ENCODE peak calls at places on chromosome 6, in ten cellular contexts. X is RPMI7951; U is HTR-8/SVneo; K is stimulated activated CD8-positive, alpha-beta memory T cell treated with anti-CD3 and anti-CD28 coated beads, Interleukin-15, amount 100 ng/mL, for 24 hours; Q is activated T-cell treated with anti-CD3 and anti-CD28 coated beads for 4 hours; C is cardiac fibroblast; I is activated gamma-delta T cell; Z is lower leg skin; B is hepatocyte; G is NK-92 treated with Interleukin-12 subunit alpha and Interleukin-12 subunit beta, amount 100 ng/mL, for 24 hours. W is an unnamed sample.

GRCh38 chr6:73169111-73169510 is 56.2 kb downstream of the KHDC1L start:
- DNase-seq in C (no peak), Q (no peak), Z (no peak), X (no peak), I (no peak), K (no peak), B (no peak), G (no peak), U (no peak), W (no peak)

GRCh38 chr6:136822379-136823127 is at the start of gene PEX7:
- DNase-seq in Q (peak; percentile 76), U (peak; percentile 91), X (peak; percentile 91), K (peak; percentile 64), C (peak; percentile 93), G (peak; percentile 80), Z (peak; percentile 98), B (peak; percentile 92), I (peak; percentile 75), W (peak; percentile 57)

GRCh38 chr6:75230484-75231325 is 12.9 kb downstream of the COX7A2 start:
- DNase-seq in Z (no peak), Q (no peak), K (no peak), X (peak; percentile 48), C (peak; percentile 81), B (peak; percentile 77), G (no peak), U (peak; percentile 58), I (no peak), W (no peak)

GRCh38 chr6:169340395-169340794 is 86.7 kb upstream of the THBS2 start:
- DNase-seq in I (no peak), Q (no peak), X (peak; percentile 86), B (no peak), G (no peak), K (no peak), C (no peak), U (peak; percentile 67), Z (no peak), W (no peak)

GRCh38 chr6:51654647-51655046 is 432.8 kb downstream of the PKHD1 start:
- DNase-seq in Q (no peak), X (no peak), C (no peak), B (no peak), I (no peak), G (no peak), Z (no peak), U (no peak), K (no peak), W (no peak)

GRCh38 chr6:37308084-37308817 is 45.5 kb upstream of the RNF8 start:
- DNase-seq in I (no peak), G (no peak), X (no peak), K (no peak), U (no peak), B (peak; percentile 52), Q (no peak), Z (no peak), C (peak; percentile 56), W (no peak)

GRCh38 chr6:34130870-34131269 is 15.0 kb downstream of the GRM4 start:
- DNase-seq in G (no peak), Q (no peak), Z (no peak), C (no peak), U (no peak), X (peak; percentile 7), I (no peak), B (no peak), K (no peak), W (no peak)

GRCh38 chr6:111626446-111626845 is 20.8 kb upstream of the TRAF3IP2 start:
- DNase-seq in Z (peak; percentile 90), B (no peak), X (no peak), I (no peak), K (no peak), C (no peak), U (no peak), G (no peak), Q (no peak), W (no peak)

GRCh38 chr6:54327631-54328030 is 19.4 kb downstream of the TINAG start:
- DNase-seq in K (no peak), G (no peak), U (no peak), I (no peak), B (no peak), X (no peak), Z (no peak), Q (no peak), C (no peak), W (no peak)